ENCODE peak calls at places on chromosomes 6 and 20, in five cellular contexts. K is WTC11, O is GM20000, B is Peyer's patch, X is endodermal cell. G is an unnamed sample.

GRCh38 chr6:112951829-112952228 is 604.7 kb downstream of the RFPL4B start:
- DNase-seq in K (no peak), O (no peak), B (no peak), X (no peak), G (no peak)

GRCh38 chr6:112827793-112828192 is 480.7 kb downstream of the RFPL4B start:
- DNase-seq in X (no peak), O (peak; percentile 41), K (no peak), B (no peak), G (no peak)

GRCh38 chr6:17472653-17473183 is 79.3 kb downstream of the CAP2 start:
- DNase-seq in X (peak; percentile 54), K (no peak), B (no peak), O (no peak), G (no peak)

GRCh38 chr20:19466204-19466928 is 253.9 kb downstream of the SLC24A3 start:
- DNase-seq in B (no peak), K (no peak), X (peak; percentile 4), O (no peak), G (no peak)

GRCh38 chr20:33145521-33145920 is 22.4 kb upstream of the BPIFA2 start:
- DNase-seq in K (no peak), X (peak; percentile 11), B (no peak), O (no peak), G (no peak)

GRCh38 chr6:165049362-165049761 is 260.0 kb downstream of the C6orf118 start:
- DNase-seq in X (peak; percentile 93), O (no peak), B (no peak), K (peak; percentile 88), G (no peak)

GRCh38 chr6:21317634-21318033 is 275.9 kb upstream of the SOX4 start:
- DNase-seq in X (no peak), B (no peak), K (no peak), O (no peak), G (no peak)

GRCh38 chr6:109104512-109104911 is 9.2 kb downstream of the CEP57L1 start:
- DNase-seq in K (no peak), X (no peak), O (no peak), B (no peak), G (no peak)

GRCh38 chr6:148166339-148166949 is 176.2 kb upstream of the SASH1 start:
- DNase-seq in K (no peak), O (peak; percentile 27), B (no peak), X (no peak), G (no peak)

GRCh38 chr6:170050591-170051041 is 240.3 kb downstream of the DLL1 start:
- DNase-seq in K (no peak), B (peak; percentile 35), O (no peak), X (no peak), G (no peak)

GRCh38 chr6:125810435-125810834 is 19.7 kb downstream of the NCOA7 start:
- DNase-seq in K (no peak), O (no peak), X (no peak), B (no peak), G (no peak)

GRCh38 chr6:24788031-24788665 is 10.6 kb downstream of the ARMH2 start:
- DNase-seq in O (no peak), X (no peak), B (no peak), K (no peak), G (no peak)

GRCh38 chr6:5679696-5680494 is 326.8 kb downstream of the NRN1 start:
- DNase-seq in X (no peak), B (no peak), K (no peak), O (no peak), G (no peak)

GRCh38 chr6:18186033-18186432 is 30.8 kb downstream of the KDM1B start:
- DNase-seq in B (no peak), K (no peak), O (no peak), X (peak; percentile 74), G (no peak)

GRCh38 chr6:159941286-159942113 is 27.4 kb upstream of the IGF2R start:
- DNase-seq in B (no peak), X (no peak), K (no peak), O (peak; percentile 39), G (no peak)

GRCh38 chr6:148218542-148219258 is 123.9 kb upstream of the SASH1 start:
- DNase-seq in K (no peak), B (no peak), O (no peak), X (no peak), G (no peak)

GRCh38 chr6:49497308-49497707 is 2.4 kb upstream of the GLYATL3 start:
- DNase-seq in O (no peak), K (no peak), B (no peak), X (no peak), G (no peak)

GRCh38 chr6:18121580-18122127 is 823 bp downstream of the NHLRC1 start:
- DNase-seq in K (peak; percentile 71), X (peak; percentile 77), O (peak; percentile 29), B (peak; percentile 49), G (no peak)

GRCh38 chr6:1711136-1711535 is 101.4 kb downstream of the FOXC1 start:
- DNase-seq in X (no peak), K (no peak), B (no peak), O (no peak), G (no peak)

GRCh38 chr6:25889877-25890853 is 16.1 kb upstream of the SLC17A3 start:
- DNase-seq in K (no peak), O (no peak), X (peak; percentile 64), B (no peak), G (no peak)

GRCh38 chr6:4972438-4972837 is 31.4 kb downstream of the RPP40 start:
- DNase-seq in O (no peak), X (no peak), B (no peak), K (no peak), G (no peak)

GRCh38 chr6:139708342-139709199 is 334.1 kb upstream of the CITED2 start:
- DNase-seq in B (no peak), O (no peak), K (no peak), X (no peak), G (no peak)

GRCh38 chr6:362924-363249 is 28.7 kb upstream of the IRF4 start:
- DNase-seq in K (no peak), O (no peak), X (no peak), B (no peak), G (no peak)

GRCh38 chr6:362231-362923 is 29.2 kb upstream of the IRF4 start:
- DNase-seq in K (no peak), O (no peak), B (no peak), X (no peak), G (no peak)

GRCh38 chr6:361411-362132 is 30.0 kb upstream of the IRF4 start:
- DNase-seq in B (no peak), O (no peak), K (no peak), X (no peak), G (no peak)

GRCh38 chr6:359261-360035 is 32.1 kb upstream of the IRF4 start:
- DNase-seq in B (peak; percentile 52), O (no peak), K (no peak), X (no peak), G (no peak)

DNA sequence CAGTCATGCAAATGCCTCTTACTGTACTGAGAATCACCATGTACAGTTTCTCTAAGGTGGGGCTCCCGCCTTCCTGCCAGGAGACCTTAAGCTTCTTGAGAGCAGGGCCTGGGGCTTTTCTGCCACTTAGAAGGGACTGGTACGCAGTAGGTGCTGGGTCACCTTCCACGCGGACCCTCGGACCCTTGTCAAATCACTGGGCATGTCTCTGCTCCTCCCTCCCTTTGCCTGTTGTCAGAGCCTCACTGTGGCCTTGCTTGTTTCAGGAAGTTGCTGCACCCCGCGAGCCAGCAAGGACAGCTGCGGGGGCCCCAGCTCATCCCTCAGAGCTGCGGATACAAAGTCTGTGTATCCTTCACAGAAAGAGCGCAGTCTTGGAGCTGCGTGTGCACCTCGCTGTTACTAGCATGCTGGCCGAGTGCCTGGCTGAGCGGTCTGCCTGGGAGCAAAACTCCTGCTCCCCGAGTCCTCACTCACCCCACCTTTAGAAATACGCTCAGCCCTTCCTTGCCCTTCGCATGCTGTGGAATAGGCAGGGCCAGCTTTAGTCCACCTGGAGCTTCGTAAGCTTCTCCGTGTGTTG is 30.7 kb upstream of the IRF4 start:
- DNase-seq in K (no peak), B (peak; percentile 47), X (no peak), O (no peak), G (no peak)
- TF ChIP-seq CTCF in K (no peak), B (no peak), X (no peak), O (no peak), G (no peak)

GRCh38 chr6:35305117-35305516 is 7.5 kb downstream of the DEF6 start:
- DNase-seq in B (no peak), O (no peak), K (no peak), X (peak; percentile 61), G (no peak)
- TF ChIP-seq CTCF in B (no peak), O (no peak), K (no peak), X (peak; percentile 21), G (no peak)

DNA sequence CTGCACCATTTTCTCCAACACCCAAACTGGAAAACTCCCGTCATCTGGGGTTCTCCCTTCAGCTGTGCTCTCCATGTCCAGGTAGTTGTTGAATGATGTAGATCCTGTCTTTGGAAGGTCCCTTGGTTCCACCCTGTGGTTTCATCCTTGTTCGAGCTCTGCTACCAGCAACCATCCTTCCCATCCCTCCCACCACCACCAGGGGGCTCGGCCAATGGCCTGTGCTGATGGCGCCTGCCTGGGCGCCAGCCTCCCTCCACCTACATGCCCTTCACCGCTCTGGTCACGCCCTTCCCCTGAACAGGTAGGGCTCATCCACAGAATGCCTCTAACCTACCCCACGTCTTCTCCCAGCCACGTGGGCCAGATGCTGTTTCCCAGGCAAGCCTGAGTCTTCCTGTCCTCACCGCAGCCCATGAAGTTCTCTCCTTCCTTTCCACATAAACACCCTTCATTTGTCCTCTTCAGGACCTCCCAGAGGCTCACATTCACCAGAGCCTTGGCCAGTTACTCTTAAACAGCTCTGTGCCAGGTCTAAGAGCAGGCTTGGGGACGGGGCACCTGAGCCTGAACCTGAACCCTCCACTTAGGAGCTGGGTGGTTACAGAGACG is 75.1 kb upstream of the DUSP22 start:
- DNase-seq in O (no peak), X (peak; percentile 94), B (no peak), K (peak; percentile 79), G (no peak)
- TF ChIP-seq CTCF in O (peak; percentile 53), X (peak; percentile 88), B (peak; percentile 27), K (peak; percentile 74), G (peak; percentile 62)

DNA sequence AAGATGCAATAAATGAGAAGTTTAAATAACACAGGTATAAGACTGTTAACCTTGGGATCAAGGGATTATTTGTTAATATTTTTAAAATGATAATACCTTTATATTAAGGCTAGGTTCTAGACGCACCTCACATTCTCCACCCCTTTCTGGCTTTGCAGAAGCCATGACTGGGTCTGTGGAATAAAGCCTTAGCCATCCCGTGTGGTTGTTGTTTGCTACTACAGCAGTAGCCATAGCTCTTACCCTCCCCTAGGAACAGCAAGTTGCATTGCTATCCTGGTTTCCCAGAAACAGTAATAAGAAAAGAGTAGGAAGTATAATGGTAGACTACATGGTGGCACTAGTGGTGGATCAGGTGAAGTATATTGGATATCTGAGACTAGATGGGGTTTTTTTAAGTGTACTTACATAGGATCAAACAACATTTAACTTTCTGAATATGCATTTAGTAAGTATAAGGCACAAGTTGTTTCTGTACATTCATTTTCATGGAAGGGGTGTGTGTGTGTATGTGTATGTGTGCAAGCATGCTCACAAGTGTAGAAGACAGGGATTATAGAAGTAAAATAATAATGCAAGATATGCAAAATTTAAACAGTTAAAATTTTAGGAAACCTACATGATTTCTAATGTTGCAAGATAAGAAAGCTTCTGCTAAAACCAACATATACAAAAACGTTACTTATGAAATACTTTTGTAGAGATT is 384.2 kb downstream of the PRKN start:
- DNase-seq in K (no peak), O (no peak), B (no peak), X (no peak), G (no peak)
- TF ChIP-seq CTCF in K (no peak), O (no peak), B (no peak), X (peak; percentile 71), G (no peak)

G was measured in CD14-positive monocyte.